ENCODE peak calls at places on chromosomes 12 and 14, in four cellular contexts. One of them, this sample, is unnamed.

GRCh38 chr12:123250471-123251383 is 17.5 kb downstream of the MTRFR start:
- DNase-seq in MM.1S: no peak
- DNase-seq in endothelial cell of umbilical vein: no peak
- DNase-seq in mammary epithelial cell: peak
- DNase-seq in this sample: no peak

GRCh38 chr12:114921796-114922195 is 237.8 kb upstream of the TBX3 start:
- DNase-seq in MM.1S: no peak
- DNase-seq in endothelial cell of umbilical vein: no peak
- DNase-seq in mammary epithelial cell: no peak
- DNase-seq in this sample: no peak

GRCh38 chr14:31902002-31902401 is 175.1 kb upstream of the ARHGAP5 start:
- DNase-seq in MM.1S: no peak
- DNase-seq in endothelial cell of umbilical vein: no peak
- DNase-seq in mammary epithelial cell: peak
- DNase-seq in this sample: no peak

GRCh38 chr12:95142752-95143151 is 69.3 kb upstream of the NR2C1 start:
- DNase-seq in MM.1S: no peak
- DNase-seq in endothelial cell of umbilical vein: no peak
- DNase-seq in mammary epithelial cell: no peak
- DNase-seq in this sample: no peak

GRCh38 chr14:50774542-50775267 is 56.3 kb downstream of the NIN start:
- DNase-seq in MM.1S: no peak
- DNase-seq in endothelial cell of umbilical vein: no peak
- DNase-seq in mammary epithelial cell: no peak
- DNase-seq in this sample: no peak

GRCh38 chr12:93197067-93197593 is 180.6 kb upstream of the NUDT4 start:
- DNase-seq in MM.1S: no peak
- DNase-seq in endothelial cell of umbilical vein: no peak
- DNase-seq in mammary epithelial cell: peak
- DNase-seq in this sample: no peak

GRCh38 chr12:48145981-48146380 is 11.3 kb downstream of the ASB8 start:
- DNase-seq in MM.1S: no peak
- DNase-seq in endothelial cell of umbilical vein: no peak
- DNase-seq in mammary epithelial cell: no peak
- DNase-seq in this sample: no peak

GRCh38 chr12:32595251-32595650 is 83.8 kb upstream of the DNM1L start:
- DNase-seq in MM.1S: no peak
- DNase-seq in endothelial cell of umbilical vein: no peak
- DNase-seq in mammary epithelial cell: peak
- DNase-seq in this sample: no peak

GRCh38 chr12:79317184-79317847 is 373.4 kb downstream of the PAWR start:
- DNase-seq in MM.1S: no peak
- DNase-seq in endothelial cell of umbilical vein: no peak
- DNase-seq in mammary epithelial cell: no peak
- DNase-seq in this sample: no peak

GRCh38 chr12:104667139-104667538 is 210.4 kb downstream of the CHST11 start:
- DNase-seq in MM.1S: no peak
- DNase-seq in endothelial cell of umbilical vein: no peak
- DNase-seq in mammary epithelial cell: no peak
- DNase-seq in this sample: no peak

GRCh38 chr14:69850086-69850735 is 29.0 kb upstream of the SMOC1 start:
- DNase-seq in MM.1S: no peak
- DNase-seq in endothelial cell of umbilical vein: no peak
- DNase-seq in mammary epithelial cell: no peak
- DNase-seq in this sample: no peak

GRCh38 chr14:88154321-88154720 is 149.4 kb downstream of the GPR65 start:
- DNase-seq in MM.1S: no peak
- DNase-seq in endothelial cell of umbilical vein: no peak
- DNase-seq in mammary epithelial cell: no peak
- DNase-seq in this sample: no peak

GRCh38 chr12:104590002-104590401 is 133.3 kb downstream of the CHST11 start:
- DNase-seq in MM.1S: no peak
- DNase-seq in endothelial cell of umbilical vein: no peak
- DNase-seq in mammary epithelial cell: no peak
- DNase-seq in this sample: no peak

GRCh38 chr12:85156569-85156968 is 120.4 kb downstream of the LRRIQ1 start:
- DNase-seq in MM.1S: no peak
- DNase-seq in endothelial cell of umbilical vein: peak
- DNase-seq in mammary epithelial cell: no peak
- DNase-seq in this sample: no peak

GRCh38 chr14:86035882-86036281 is 505.9 kb downstream of the FLRT2 start:
- DNase-seq in MM.1S: peak
- DNase-seq in endothelial cell of umbilical vein: no peak
- DNase-seq in mammary epithelial cell: peak
- DNase-seq in this sample: peak

GRCh38 chr12:47828008-47828966 is 8.6 kb upstream of the HDAC7 start:
- DNase-seq in MM.1S: no peak
- DNase-seq in endothelial cell of umbilical vein: no peak
- DNase-seq in mammary epithelial cell: no peak
- DNase-seq in this sample: no peak

GRCh38 chr14:106530423-106531107 is 1004.2 kb downstream of the TMEM121 start:
- DNase-seq in MM.1S: peak
- DNase-seq in endothelial cell of umbilical vein: no peak
- DNase-seq in mammary epithelial cell: no peak
- DNase-seq in this sample: peak

GRCh38 chr12:104282109-104282508 is 21.4 kb upstream of the EID3 start:
- DNase-seq in MM.1S: no peak
- DNase-seq in endothelial cell of umbilical vein: no peak
- DNase-seq in mammary epithelial cell: no peak
- DNase-seq in this sample: no peak

GRCh38 chr12:15520083-15520482 is 197.8 kb downstream of the PTPRO start:
- DNase-seq in MM.1S: peak
- DNase-seq in endothelial cell of umbilical vein: no peak
- DNase-seq in mammary epithelial cell: no peak
- DNase-seq in this sample: peak

GRCh38 chr12:78898416-78898815 is 33.8 kb downstream of the SYT1 start:
- DNase-seq in MM.1S: no peak
- DNase-seq in endothelial cell of umbilical vein: peak
- DNase-seq in mammary epithelial cell: no peak
- DNase-seq in this sample: no peak

GRCh38 chr12:13431041-13431440 is 234.5 kb downstream of the EMP1 start:
- DNase-seq in MM.1S: no peak
- DNase-seq in endothelial cell of umbilical vein: no peak
- DNase-seq in mammary epithelial cell: no peak
- DNase-seq in this sample: no peak
- H3K4me2 ChIP-seq in MM.1S: no peak
- H3K4me2 ChIP-seq in endothelial cell of umbilical vein: no peak
- H3K4me2 ChIP-seq in mammary epithelial cell: no peak
- H3K4me2 ChIP-seq in this sample: no peak

GRCh38 chr12:68376901-68377300 is 44.7 kb upstream of the MDM1 start:
- DNase-seq in MM.1S: no peak
- DNase-seq in endothelial cell of umbilical vein: no peak
- DNase-seq in mammary epithelial cell: no peak
- DNase-seq in this sample: peak

GRCh38 chr12:68373836-68374314 is 41.7 kb upstream of the MDM1 start:
- DNase-seq in MM.1S: no peak
- DNase-seq in endothelial cell of umbilical vein: no peak
- DNase-seq in mammary epithelial cell: no peak
- DNase-seq in this sample: no peak

GRCh38 chr12:68370667-68371066 is 38.5 kb upstream of the MDM1 start:
- DNase-seq in MM.1S: no peak
- DNase-seq in endothelial cell of umbilical vein: no peak
- DNase-seq in mammary epithelial cell: no peak
- DNase-seq in this sample: no peak

GRCh38 chr12:68375701-68376469 is 43.7 kb upstream of the MDM1 start:
- DNase-seq in MM.1S: no peak
- DNase-seq in endothelial cell of umbilical vein: no peak
- DNase-seq in mammary epithelial cell: no peak
- DNase-seq in this sample: no peak

GRCh38 chr12:68374315-68374982 is 42.3 kb upstream of the MDM1 start:
- DNase-seq in MM.1S: peak
- DNase-seq in endothelial cell of umbilical vein: no peak
- DNase-seq in mammary epithelial cell: peak
- DNase-seq in this sample: no peak
- H3K4me2 ChIP-seq in MM.1S: peak
- H3K4me2 ChIP-seq in endothelial cell of umbilical vein: no peak
- H3K4me2 ChIP-seq in mammary epithelial cell: no peak
- H3K4me2 ChIP-seq in this sample: no peak

GRCh38 chr14:90301580-90302181 is 30.1 kb downstream of the NRDE2 start:
- DNase-seq in MM.1S: no peak
- DNase-seq in endothelial cell of umbilical vein: peak
- DNase-seq in mammary epithelial cell: peak
- DNase-seq in this sample: peak

GRCh38 chr14:90303382-90303943 is 28.3 kb downstream of the NRDE2 start:
- DNase-seq in MM.1S: no peak
- DNase-seq in endothelial cell of umbilical vein: no peak
- DNase-seq in mammary epithelial cell: no peak
- DNase-seq in this sample: no peak

GRCh38 chr14:90300649-90301048 is 31.1 kb downstream of the NRDE2 start:
- DNase-seq in MM.1S: no peak
- DNase-seq in endothelial cell of umbilical vein: no peak
- DNase-seq in mammary epithelial cell: no peak
- DNase-seq in this sample: peak

GRCh38 chr14:90301122-90301521 is 30.6 kb downstream of the NRDE2 start:
- DNase-seq in MM.1S: no peak
- DNase-seq in endothelial cell of umbilical vein: no peak
- DNase-seq in mammary epithelial cell: no peak
- DNase-seq in this sample: no peak

DNA sequence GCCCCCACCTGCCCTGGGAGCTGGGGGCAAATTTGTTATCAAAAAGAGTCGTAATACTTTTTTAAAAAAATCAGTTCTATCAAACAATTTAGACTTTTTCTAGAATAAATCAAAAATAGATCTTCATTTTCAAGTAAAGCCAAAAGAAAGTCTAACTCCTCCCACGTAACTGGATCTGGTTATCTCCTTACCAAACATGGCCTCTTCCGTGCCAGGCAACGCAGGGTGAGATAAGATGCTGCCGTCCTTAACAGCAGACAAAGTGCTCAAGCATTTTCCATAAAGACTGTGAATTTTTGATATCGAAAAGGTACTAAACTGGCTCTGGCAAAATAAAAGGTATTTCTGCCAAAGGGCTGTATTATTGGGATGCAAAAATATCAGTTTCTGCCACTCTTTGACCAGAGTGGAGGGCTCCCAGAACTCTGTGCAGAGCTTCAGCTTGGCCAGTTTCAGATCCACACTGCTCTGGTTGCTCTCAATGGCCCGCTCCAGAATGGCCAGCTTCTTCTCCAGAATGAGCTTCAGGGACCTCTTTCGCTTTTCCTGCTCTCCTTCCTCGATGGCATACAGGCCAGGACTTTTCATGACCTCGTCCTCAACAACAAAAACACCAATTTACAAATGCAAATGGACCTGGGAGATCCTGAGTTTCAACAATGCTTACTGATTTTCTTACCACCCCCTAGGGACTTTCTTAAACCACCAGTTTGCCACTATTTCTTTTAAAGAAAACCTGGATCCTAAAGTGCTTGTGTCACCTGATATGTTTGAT is 29.0 kb downstream of the NRDE2 start:
- DNase-seq in MM.1S: no peak
- DNase-seq in endothelial cell of umbilical vein: no peak
- DNase-seq in mammary epithelial cell: no peak
- DNase-seq in this sample: no peak
- H3K4me2 ChIP-seq in MM.1S: no peak
- H3K4me2 ChIP-seq in endothelial cell of umbilical vein: no peak
- H3K4me2 ChIP-seq in mammary epithelial cell: no peak
- H3K4me2 ChIP-seq in this sample: no peak

DNA sequence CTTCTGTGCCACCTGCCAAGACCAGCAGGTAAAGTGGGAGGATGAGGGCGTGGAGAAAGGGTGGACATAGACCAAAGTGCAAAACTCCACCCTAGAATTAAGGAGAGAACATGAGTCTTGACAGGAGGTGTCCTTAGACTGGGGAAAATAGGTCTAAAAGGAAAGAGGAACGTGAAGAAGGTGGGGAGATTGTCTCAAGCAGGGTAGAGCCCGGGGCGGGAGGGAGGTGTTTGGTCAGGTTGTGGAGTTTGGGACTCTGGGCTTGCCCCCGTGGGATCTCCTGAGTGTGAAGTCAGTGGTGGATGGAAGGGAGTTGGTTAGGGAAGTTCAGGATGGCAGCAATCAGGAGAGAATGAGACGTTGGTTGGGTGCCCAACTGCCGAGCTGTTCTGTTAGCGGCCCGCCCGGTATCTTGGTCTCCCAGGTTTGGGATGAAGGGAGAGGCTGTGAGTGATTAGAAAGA is 386 bp downstream of the DGKA start:
- DNase-seq in MM.1S: no peak
- DNase-seq in endothelial cell of umbilical vein: peak
- DNase-seq in mammary epithelial cell: no peak
- DNase-seq in this sample: peak
- H3K4me2 ChIP-seq in MM.1S: peak
- H3K4me2 ChIP-seq in endothelial cell of umbilical vein: peak
- H3K4me2 ChIP-seq in mammary epithelial cell: peak
- H3K4me2 ChIP-seq in this sample: peak